ENCODE peak calls at places on chromosomes 13 and 19, in five cellular contexts. H is left kidney, B is EL, Z is COR-L47, M is psoas muscle. Q is an unnamed sample.

GRCh38 chr19:31140717-31141116 is 208.5 kb downstream of the TSHZ3 start:
- DNase-seq in Z (no peak), H (peak), M (no peak), B (peak), Q (no peak)

GRCh38 chr13:66657165-66657895 is 572.8 kb downstream of the PCDH9 start:
- DNase-seq in M (peak), B (peak), Z (peak), H (peak), Q (no peak)

GRCh38 chr19:39126593-39127187 is 1.1 kb downstream of the PAK4 start:
- DNase-seq in H (peak), M (no peak), Z (peak), B (peak), Q (no peak)

GRCh38 chr19:50417138-50417849 is 1.4 kb upstream of the SPIB start:
- DNase-seq in M (no peak), Z (no peak), B (no peak), H (no peak), Q (no peak)

GRCh38 chr13:107370036-107370785 is 802.3 kb upstream of the ARGLU1 start:
- DNase-seq in B (no peak), H (peak), M (no peak), Z (no peak), Q (no peak)

GRCh38 chr19:42176649-42176989 is 40.9 kb downstream of the DEDD2 start:
- DNase-seq in H (no peak), B (no peak), Z (peak), M (no peak), Q (no peak)

GRCh38 chr19:57099199-57099661 is 20.6 kb upstream of the USP29 start:
- DNase-seq in M (peak), Z (peak), B (peak), H (peak), Q (no peak)

GRCh38 chr13:49560270-49561063 is 24.9 kb downstream of the RCBTB1 start:
- DNase-seq in M (no peak), Z (peak), B (no peak), H (peak), Q (no peak)

GRCh38 chr13:24065172-24065571 is 95.3 kb upstream of the SPATA13 start:
- DNase-seq in H (no peak), B (no peak), Z (no peak), M (no peak), Q (no peak)

GRCh38 chr19:11504502-11505031 is 1.1 kb downstream of the ZNF653 start:
- DNase-seq in H (no peak), Z (no peak), M (no peak), B (no peak), Q (no peak)

GRCh38 chr19:47523473-47523872 is 8.6 kb upstream of the NAPA start:
- DNase-seq in Z (peak), H (peak), B (no peak), M (no peak), Q (no peak)

GRCh38 chr13:44371421-44371820 is 2.2 kb upstream of the SERP2 start:
- DNase-seq in M (no peak), H (no peak), B (no peak), Z (no peak), Q (no peak)

GRCh38 chr13:40186636-40187323 is 479.7 kb downstream of the FOXO1 start:
- DNase-seq in B (no peak), M (no peak), H (no peak), Z (no peak), Q (no peak)

GRCh38 chr19:48509467-48510194 is 2.0 kb downstream of the LMTK3 start:
- DNase-seq in M (no peak), B (no peak), Z (no peak), H (no peak), Q (no peak)

GRCh38 chr19:17889609-17890214 is 18.0 kb downstream of the SLC5A5 start:
- DNase-seq in H (peak), Z (no peak), B (peak), M (no peak), Q (no peak)

GRCh38 chr19:1221141-1221903 is 15.7 kb downstream of the STK11 start:
- DNase-seq in M (peak), B (peak), H (peak), Z (no peak), Q (no peak)

GRCh38 chr19:36128392-36128736 is 11.5 kb upstream of the CAPNS1 start:
- DNase-seq in H (no peak), B (no peak), Z (no peak), M (peak), Q (no peak)

Q was measured in GM12878.